ENCODE peak calls at places on chromosomes 12 and 14, in four cellular contexts. W, B, M and I are unnamed samples.

GRCh38 chr14:93207468-93208308 is 632 bp downstream of the UBR7 start:
- DNase-seq in W (no peak), B (peak; percentile 72), M (peak; percentile 68), I (peak; percentile 66)

GRCh38 chr14:90605430-90605829 is 208.6 kb downstream of the CALM1 start:
- DNase-seq in W (no peak), B (no peak), M (no peak), I (no peak)

GRCh38 chr12:34210183-34210582 is 187.9 kb downstream of the ALG10 start:
- DNase-seq in W (no peak), B (no peak), M (no peak), I (no peak)

GRCh38 chr14:53152627-53152908 is 555 bp downstream of the DDHD1 start:
- DNase-seq in W (no peak), B (peak; percentile 35), M (peak; percentile 63), I (no peak)

GRCh38 chr12:68189766-68190700 is 30.5 kb upstream of the IFNG start:
- DNase-seq in W (no peak), B (no peak), M (no peak), I (no peak)

GRCh38 chr12:65464930-65465329 is 186.4 kb downstream of the MSRB3 start:
- DNase-seq in W (no peak), B (no peak), M (peak; percentile 18), I (peak; percentile 2)

GRCh38 chr14:102778616-102779351 is 1.5 kb downstream of the TRAF3 start:
- DNase-seq in W (no peak), B (no peak), M (peak; percentile 56), I (no peak)

GRCh38 chr12:3726455-3726854 is 26.5 kb downstream of the CRACR2A start:
- DNase-seq in W (no peak), B (no peak), M (peak; percentile 51), I (no peak)

GRCh38 chr12:3520168-3520567 is 29.2 kb downstream of the PRMT8 start:
- DNase-seq in W (no peak), B (no peak), M (no peak), I (peak; percentile 83)

GRCh38 chr12:12376636-12377448 is 20.0 kb downstream of the BORCS5 start:
- DNase-seq in W (no peak), B (peak; percentile 87), M (peak; percentile 73), I (peak; percentile 59)

GRCh38 chr12:14989790-14990189 is 16.9 kb downstream of the PDE6H start:
- DNase-seq in W (no peak), B (no peak), M (no peak), I (no peak)

GRCh38 chr12:818733-819132 is 66.4 kb downstream of the WNK1 start:
- DNase-seq in W (no peak), B (peak; percentile 19), M (no peak), I (no peak)

GRCh38 chr12:77047341-77048202 is 17.8 kb downstream of the E2F7 start:
- DNase-seq in W (no peak), B (no peak), M (no peak), I (no peak)

GRCh38 chr12:32548691-32549412 is 130.2 kb upstream of the DNM1L start:
- DNase-seq in W (no peak), B (no peak), M (peak; percentile 45), I (peak; percentile 60)

GRCh38 chr14:67722293-67722692 is 20.6 kb downstream of the RDH12 start:
- DNase-seq in W (peak; percentile 50), B (no peak), M (no peak), I (peak; percentile 64)

GRCh38 chr12:124549629-124550028 is 17.8 kb downstream of the NCOR2 start:
- DNase-seq in W (no peak), B (no peak), M (no peak), I (no peak)

GRCh38 chr12:91382081-91382543 is 199.5 kb upstream of the DCN start:
- DNase-seq in W (peak; percentile 77), B (peak; percentile 75), M (peak; percentile 91), I (peak; percentile 79)

GRCh38 chr12:106285993-106286392 is 16.5 kb upstream of the TCP11L2 start:
- DNase-seq in W (no peak), B (no peak), M (no peak), I (no peak)

GRCh38 chr14:95226801-95227200 is 69.5 kb upstream of the DICER1 start:
- DNase-seq in W (no peak), B (no peak), M (no peak), I (no peak)

GRCh38 chr12:119721306-119721705 is 53.4 kb downstream of the PRKAB1 start:
- DNase-seq in W (no peak), B (no peak), M (no peak), I (no peak)
- TF ChIP-seq CTCF in W (no peak), B (no peak), M (no peak), I (no peak)

GRCh38 chr14:105056303-105056831 is 8.9 kb downstream of the GPR132 start:
- DNase-seq in W (no peak), B (no peak), M (no peak), I (no peak)
- TF ChIP-seq POLR2A in W (no peak), B (no peak), M (no peak), I (no peak)

GRCh38 chr14:89214221-89214965 is 202.6 kb downstream of the FOXN3 start:
- DNase-seq in W (peak; percentile 64), B (peak; percentile 87), M (peak; percentile 81), I (peak; percentile 92)
- TF ChIP-seq CTCF in W (no peak), B (no peak), M (no peak), I (peak; percentile 67)

GRCh38 chr14:23159516-23159915 is 23.9 kb downstream of the SLC7A8 start:
- DNase-seq in W (no peak), B (no peak), M (no peak), I (no peak)
- TF ChIP-seq POLR2A in W (no peak), B (no peak), M (no peak), I (no peak)

DNA sequence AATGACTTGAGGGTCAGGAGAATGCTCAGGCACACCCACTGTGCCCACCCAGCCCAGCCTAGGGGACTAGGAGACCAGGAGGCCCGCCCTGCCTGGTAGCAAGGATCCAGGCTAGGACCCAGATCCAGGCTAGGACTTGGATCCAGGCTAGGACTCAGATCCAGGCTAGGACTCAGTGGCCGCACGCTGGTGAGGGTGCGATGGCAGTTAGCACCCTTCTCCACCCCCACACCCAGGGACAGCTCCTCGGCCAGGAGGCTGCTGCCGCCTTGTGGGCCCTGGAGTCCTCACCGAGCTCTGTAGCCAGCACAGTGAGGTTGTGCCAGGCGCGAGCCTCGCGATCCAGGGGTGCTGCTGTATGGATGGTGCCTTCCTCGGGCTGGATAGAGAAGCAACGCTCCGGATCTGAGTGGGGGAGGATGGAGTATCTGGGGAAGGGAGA is 5.1 kb downstream of the CDH24 start:
- DNase-seq in W (peak; percentile 50), B (peak; percentile 48), M (no peak), I (no peak)
- TF ChIP-seq CTCF in W (no peak), B (no peak), M (no peak), I (peak; percentile 17)

GRCh38 chr12:122946690-122947271 is 19.5 kb downstream of the ABCB9 start:
- DNase-seq in W (peak; percentile 88), B (peak; percentile 92), M (peak; percentile 96), I (peak; percentile 63)
- TF ChIP-seq POLR2A in W (no peak), B (no peak), M (peak; percentile 41), I (no peak)